ENCODE peak calls at places on chromosome 22, in eight cellular contexts. One of them, this sample, is unnamed.

GRCh38 chr22:49307071-49307830 is 520.4 kb downstream of the BRD1 start:
- DNase-seq in Caki2: no peak
- DNase-seq in astrocyte of the spinal cord: no peak
- DNase-seq in sciatic nerve: peak
- DNase-seq in GM20000: no peak
- DNase-seq in head of caudate nucleus: no peak
- DNase-seq in body of pancreas: no peak
- DNase-seq in GOT3: no peak
- DNase-seq in this sample: no peak

GRCh38 chr22:49638001-49638400 is 189.7 kb downstream of the BRD1 start:
- DNase-seq in body of pancreas: no peak
- DNase-seq in astrocyte of the spinal cord: no peak
- DNase-seq in GM20000: no peak
- DNase-seq in sciatic nerve: no peak
- DNase-seq in GOT3: no peak
- DNase-seq in head of caudate nucleus: no peak
- DNase-seq in Caki2: no peak
- DNase-seq in this sample: no peak

GRCh38 chr22:26770624-26771023 is 113.2 kb downstream of the MIAT start:
- DNase-seq in GM20000: no peak
- DNase-seq in body of pancreas: no peak
- DNase-seq in GOT3: no peak
- DNase-seq in head of caudate nucleus: no peak
- DNase-seq in Caki2: no peak
- DNase-seq in sciatic nerve: no peak
- DNase-seq in astrocyte of the spinal cord: no peak
- DNase-seq in this sample: no peak

GRCh38 chr22:35065796-35066218 is at the start of gene ISX:
- DNase-seq in sciatic nerve: no peak
- DNase-seq in head of caudate nucleus: no peak
- DNase-seq in GOT3: no peak
- DNase-seq in Caki2: no peak
- DNase-seq in GM20000: no peak
- DNase-seq in body of pancreas: no peak
- DNase-seq in astrocyte of the spinal cord: no peak
- DNase-seq in this sample: no peak

GRCh38 chr22:39543095-39543494 is 10.5 kb upstream of the RPS19BP1 start:
- DNase-seq in GM20000: no peak
- DNase-seq in astrocyte of the spinal cord: no peak
- DNase-seq in sciatic nerve: no peak
- DNase-seq in GOT3: no peak
- DNase-seq in Caki2: no peak
- DNase-seq in body of pancreas: no peak
- DNase-seq in head of caudate nucleus: no peak
- DNase-seq in this sample: no peak

GRCh38 chr22:42946551-42947198 is 68.3 kb downstream of the PACSIN2 start:
- DNase-seq in head of caudate nucleus: no peak
- DNase-seq in Caki2: no peak
- DNase-seq in GM20000: no peak
- DNase-seq in sciatic nerve: no peak
- DNase-seq in GOT3: no peak
- DNase-seq in body of pancreas: no peak
- DNase-seq in astrocyte of the spinal cord: no peak
- DNase-seq in this sample: no peak

GRCh38 chr22:49687786-49688515 is 139.7 kb downstream of the BRD1 start:
- DNase-seq in GM20000: no peak
- DNase-seq in sciatic nerve: peak
- DNase-seq in astrocyte of the spinal cord: no peak
- DNase-seq in Caki2: no peak
- DNase-seq in head of caudate nucleus: no peak
- DNase-seq in GOT3: no peak
- DNase-seq in body of pancreas: no peak
- DNase-seq in this sample: no peak

GRCh38 chr22:22984967-22985366 is 85.4 kb upstream of the GNAZ start:
- DNase-seq in GOT3: no peak
- DNase-seq in GM20000: no peak
- DNase-seq in sciatic nerve: no peak
- DNase-seq in body of pancreas: no peak
- DNase-seq in Caki2: no peak
- DNase-seq in astrocyte of the spinal cord: no peak
- DNase-seq in head of caudate nucleus: no peak
- DNase-seq in this sample: no peak

GRCh38 chr22:44915441-44915840 is 94.4 kb downstream of the PHF21B start:
- DNase-seq in GM20000: no peak
- DNase-seq in astrocyte of the spinal cord: no peak
- DNase-seq in body of pancreas: no peak
- DNase-seq in Caki2: no peak
- DNase-seq in sciatic nerve: peak
- DNase-seq in GOT3: no peak
- DNase-seq in head of caudate nucleus: no peak
- DNase-seq in this sample: no peak

GRCh38 chr22:29871684-29872083 is 11.3 kb upstream of the MTMR3 start:
- DNase-seq in body of pancreas: peak
- DNase-seq in head of caudate nucleus: peak
- DNase-seq in GOT3: no peak
- DNase-seq in GM20000: no peak
- DNase-seq in Caki2: no peak
- DNase-seq in astrocyte of the spinal cord: no peak
- DNase-seq in sciatic nerve: no peak
- DNase-seq in this sample: no peak

GRCh38 chr22:42208362-42208761 is 62.1 kb downstream of the TCF20 start:
- DNase-seq in GM20000: no peak
- DNase-seq in body of pancreas: no peak
- DNase-seq in head of caudate nucleus: no peak
- DNase-seq in GOT3: no peak
- DNase-seq in sciatic nerve: no peak
- DNase-seq in Caki2: no peak
- DNase-seq in astrocyte of the spinal cord: no peak
- DNase-seq in this sample: no peak

GRCh38 chr22:39610766-39611165 is 40.2 kb downstream of the CACNA1I start:
- DNase-seq in Caki2: no peak
- DNase-seq in head of caudate nucleus: no peak
- DNase-seq in GM20000: no peak
- DNase-seq in body of pancreas: no peak
- DNase-seq in astrocyte of the spinal cord: no peak
- DNase-seq in sciatic nerve: no peak
- DNase-seq in GOT3: no peak
- DNase-seq in this sample: no peak

GRCh38 chr22:20000246-20001081 is 16.2 kb downstream of the ARVCF start:
- DNase-seq in sciatic nerve: no peak
- DNase-seq in GM20000: no peak
- DNase-seq in astrocyte of the spinal cord: no peak
- DNase-seq in GOT3: no peak
- DNase-seq in head of caudate nucleus: peak
- DNase-seq in Caki2: no peak
- DNase-seq in body of pancreas: peak
- DNase-seq in this sample: no peak

GRCh38 chr22:24011735-24012068 is 598 bp downstream of the CABIN1 start:
- DNase-seq in head of caudate nucleus: no peak
- DNase-seq in GM20000: no peak
- DNase-seq in astrocyte of the spinal cord: peak
- DNase-seq in body of pancreas: peak
- DNase-seq in sciatic nerve: no peak
- DNase-seq in Caki2: no peak
- DNase-seq in GOT3: no peak
- DNase-seq in this sample: no peak

GRCh38 chr22:23383491-23384450 is 196.3 kb downstream of the IGLL1 start:
- DNase-seq in Caki2: no peak
- DNase-seq in body of pancreas: no peak
- DNase-seq in head of caudate nucleus: peak
- DNase-seq in astrocyte of the spinal cord: no peak
- DNase-seq in GOT3: no peak
- DNase-seq in GM20000: no peak
- DNase-seq in sciatic nerve: peak
- DNase-seq in this sample: no peak

GRCh38 chr22:42699281-42699681 is 21.4 kb downstream of the A4GALT start:
- DNase-seq in astrocyte of the spinal cord: no peak
- DNase-seq in head of caudate nucleus: no peak
- DNase-seq in GM20000: no peak
- DNase-seq in body of pancreas: no peak
- DNase-seq in GOT3: no peak
- DNase-seq in Caki2: no peak
- DNase-seq in sciatic nerve: no peak
- DNase-seq in this sample: no peak